ENCODE peak calls at places on chromosomes 5 and 9, in five cellular contexts. R is stimulated activated CD4-positive, alpha-beta T cell treated with anti-CD3 and anti-CD28 coated beads, Interleukin-15, amount 100 ng/mL, for 1 hour; W is stimulated activated naive CD4-positive, alpha-beta T cell; Z is omental fat pad; Q is pulmonary artery endothelial cell. X is an unnamed sample.

GRCh38 chr5:5609935-5610334 is 187.5 kb downstream of the ICE1 start:
- DNase-seq in R (no peak), Z (no peak), Q (no peak), W (no peak), X (no peak)

GRCh38 chr5:4628645-4629385 is 511.3 kb upstream of the ADAMTS16 start:
- DNase-seq in W (no peak), Z (no peak), Q (no peak), R (no peak), X (no peak)

GRCh38 chr9:89591291-89592200 is 13.3 kb upstream of the GADD45G start:
- DNase-seq in R (no peak), Q (no peak), W (no peak), Z (no peak), X (no peak)

GRCh38 chr5:111676926-111677415 is 80.0 kb downstream of the NREP start:
- DNase-seq in R (no peak), Q (no peak), W (no peak), Z (no peak), X (no peak)

GRCh38 chr5:120999550-120999949 is 535.5 kb downstream of the PRR16 start:
- DNase-seq in R (no peak), Z (no peak), W (no peak), Q (no peak), X (no peak)

GRCh38 chr9:2066312-2067273 is 51.4 kb downstream of the SMARCA2 start:
- DNase-seq in W (peak), R (no peak), Z (no peak), Q (no peak), X (no peak)

GRCh38 chr9:78150312-78150982 is 85.4 kb upstream of the CEP78 start:
- DNase-seq in R (no peak), Z (no peak), Q (no peak), W (no peak), X (no peak)

GRCh38 chr5:142636093-142636492 is 49.8 kb downstream of the FGF1 start:
- DNase-seq in Z (no peak), Q (no peak), R (no peak), W (no peak), X (no peak)

GRCh38 chr9:37202091-37202490 is 81.7 kb downstream of the ZCCHC7 start:
- DNase-seq in R (no peak), Q (no peak), W (no peak), Z (no peak), X (no peak)

GRCh38 chr5:6419340-6419852 is 29.3 kb upstream of the UBE2QL1 start:
- DNase-seq in R (no peak), Z (no peak), Q (peak), W (no peak), X (peak)

GRCh38 chr9:89225587-89225986 is 47.0 kb upstream of the SHC3 start:
- DNase-seq in Z (no peak), R (no peak), Q (no peak), W (no peak), X (no peak)

GRCh38 chr9:86341007-86341491 is 13.2 kb downstream of the TUT7 start:
- DNase-seq in Q (no peak), Z (no peak), W (no peak), R (no peak), X (no peak)

GRCh38 chr5:151825445-151825844 is 53.7 kb downstream of the G3BP1 start:
- DNase-seq in Z (no peak), R (no peak), Q (peak), W (peak), X (peak)

GRCh38 chr5:154850255-154851062 is at the start of gene FAXDC2:
- DNase-seq in Q (peak), R (no peak), Z (peak), W (no peak), X (no peak)